ENCODE peak calls at places on chromosomes 7 and 10, in seven cellular contexts. One of them, this sample, is unnamed.

GRCh38 chr10:74949843-74950765 is 123.7 kb downstream of the KAT6B start:
- DNase-seq in MV-4-11: no peak
- DNase-seq in stimulated activated CD8-positive, alpha-beta memory T cell treated with anti-CD3 and anti-CD28 coated beads, Interleukin-2, amount 100 ng/mL, for 48 hours: no peak
- DNase-seq in astrocyte of the cerebellum: no peak
- DNase-seq in tibial nerve: no peak
- DNase-seq in head of caudate nucleus: no peak
- DNase-seq in activated CD8-positive, alpha-beta T cell treated with anti-CD3 and anti-CD28 coated beads for 36 hours: no peak
- DNase-seq in this sample: no peak

GRCh38 chr7:17532861-17533404 is 234.5 kb downstream of the AHR start:
- DNase-seq in MV-4-11: peak; percentile 91
- DNase-seq in stimulated activated CD8-positive, alpha-beta memory T cell treated with anti-CD3 and anti-CD28 coated beads, Interleukin-2, amount 100 ng/mL, for 48 hours: no peak
- DNase-seq in astrocyte of the cerebellum: no peak
- DNase-seq in tibial nerve: no peak
- DNase-seq in head of caudate nucleus: no peak
- DNase-seq in activated CD8-positive, alpha-beta T cell treated with anti-CD3 and anti-CD28 coated beads for 36 hours: no peak
- DNase-seq in this sample: no peak

GRCh38 chr10:128254486-128254885 is 128.3 kb upstream of the MKI67 start:
- DNase-seq in MV-4-11: no peak
- DNase-seq in stimulated activated CD8-positive, alpha-beta memory T cell treated with anti-CD3 and anti-CD28 coated beads, Interleukin-2, amount 100 ng/mL, for 48 hours: no peak
- DNase-seq in astrocyte of the cerebellum: no peak
- DNase-seq in tibial nerve: no peak
- DNase-seq in head of caudate nucleus: no peak
- DNase-seq in activated CD8-positive, alpha-beta T cell treated with anti-CD3 and anti-CD28 coated beads for 36 hours: no peak
- DNase-seq in this sample: no peak

GRCh38 chr7:27947581-27948278 is 207.8 kb downstream of the TAX1BP1 start:
- DNase-seq in MV-4-11: no peak
- DNase-seq in stimulated activated CD8-positive, alpha-beta memory T cell treated with anti-CD3 and anti-CD28 coated beads, Interleukin-2, amount 100 ng/mL, for 48 hours: no peak
- DNase-seq in astrocyte of the cerebellum: no peak
- DNase-seq in tibial nerve: no peak
- DNase-seq in head of caudate nucleus: no peak
- DNase-seq in activated CD8-positive, alpha-beta T cell treated with anti-CD3 and anti-CD28 coated beads for 36 hours: no peak
- DNase-seq in this sample: no peak

GRCh38 chr7:25765110-25765509 is 386.9 kb upstream of the NFE2L3 start:
- DNase-seq in MV-4-11: no peak
- DNase-seq in stimulated activated CD8-positive, alpha-beta memory T cell treated with anti-CD3 and anti-CD28 coated beads, Interleukin-2, amount 100 ng/mL, for 48 hours: no peak
- DNase-seq in astrocyte of the cerebellum: no peak
- DNase-seq in tibial nerve: no peak
- DNase-seq in head of caudate nucleus: no peak
- DNase-seq in activated CD8-positive, alpha-beta T cell treated with anti-CD3 and anti-CD28 coated beads for 36 hours: no peak
- DNase-seq in this sample: no peak

GRCh38 chr10:121926669-121927360 is 1.0 kb downstream of the ATE1 start:
- DNase-seq in MV-4-11: peak; percentile 11
- DNase-seq in stimulated activated CD8-positive, alpha-beta memory T cell treated with anti-CD3 and anti-CD28 coated beads, Interleukin-2, amount 100 ng/mL, for 48 hours: no peak
- DNase-seq in astrocyte of the cerebellum: no peak
- DNase-seq in tibial nerve: no peak
- DNase-seq in head of caudate nucleus: no peak
- DNase-seq in activated CD8-positive, alpha-beta T cell treated with anti-CD3 and anti-CD28 coated beads for 36 hours: no peak
- DNase-seq in this sample: no peak

GRCh38 chr10:113252650-113253560 is 299.9 kb upstream of the HABP2 start:
- DNase-seq in MV-4-11: no peak
- DNase-seq in stimulated activated CD8-positive, alpha-beta memory T cell treated with anti-CD3 and anti-CD28 coated beads, Interleukin-2, amount 100 ng/mL, for 48 hours: no peak
- DNase-seq in astrocyte of the cerebellum: no peak
- DNase-seq in tibial nerve: no peak
- DNase-seq in head of caudate nucleus: no peak
- DNase-seq in activated CD8-positive, alpha-beta T cell treated with anti-CD3 and anti-CD28 coated beads for 36 hours: no peak
- DNase-seq in this sample: no peak

GRCh38 chr10:104353325-104354048 is at the start of gene CFAP58:
- DNase-seq in MV-4-11: peak; percentile 78
- DNase-seq in stimulated activated CD8-positive, alpha-beta memory T cell treated with anti-CD3 and anti-CD28 coated beads, Interleukin-2, amount 100 ng/mL, for 48 hours: peak; percentile 78
- DNase-seq in astrocyte of the cerebellum: no peak
- DNase-seq in tibial nerve: peak; percentile 80
- DNase-seq in head of caudate nucleus: peak; percentile 95
- DNase-seq in activated CD8-positive, alpha-beta T cell treated with anti-CD3 and anti-CD28 coated beads for 36 hours: peak; percentile 92
- DNase-seq in this sample: peak; percentile 94

GRCh38 chr7:130494480-130494879 is 2.6 kb downstream of the MEST start:
- DNase-seq in MV-4-11: no peak
- DNase-seq in stimulated activated CD8-positive, alpha-beta memory T cell treated with anti-CD3 and anti-CD28 coated beads, Interleukin-2, amount 100 ng/mL, for 48 hours: no peak
- DNase-seq in astrocyte of the cerebellum: no peak
- DNase-seq in tibial nerve: no peak
- DNase-seq in head of caudate nucleus: no peak
- DNase-seq in activated CD8-positive, alpha-beta T cell treated with anti-CD3 and anti-CD28 coated beads for 36 hours: no peak
- DNase-seq in this sample: no peak

GRCh38 chr7:25358831-25359350 is 130.6 kb upstream of the NPVF start:
- DNase-seq in MV-4-11: no peak
- DNase-seq in stimulated activated CD8-positive, alpha-beta memory T cell treated with anti-CD3 and anti-CD28 coated beads, Interleukin-2, amount 100 ng/mL, for 48 hours: no peak
- DNase-seq in astrocyte of the cerebellum: no peak
- DNase-seq in tibial nerve: no peak
- DNase-seq in head of caudate nucleus: no peak
- DNase-seq in activated CD8-positive, alpha-beta T cell treated with anti-CD3 and anti-CD28 coated beads for 36 hours: no peak
- DNase-seq in this sample: no peak

GRCh38 chr7:133698127-133698526 is 429.0 kb upstream of the LRGUK start:
- DNase-seq in MV-4-11: peak; percentile 20
- DNase-seq in stimulated activated CD8-positive, alpha-beta memory T cell treated with anti-CD3 and anti-CD28 coated beads, Interleukin-2, amount 100 ng/mL, for 48 hours: no peak
- DNase-seq in astrocyte of the cerebellum: no peak
- DNase-seq in tibial nerve: no peak
- DNase-seq in head of caudate nucleus: no peak
- DNase-seq in activated CD8-positive, alpha-beta T cell treated with anti-CD3 and anti-CD28 coated beads for 36 hours: no peak
- DNase-seq in this sample: no peak

GRCh38 chr10:82660983-82661382 is 786.0 kb downstream of the NRG3 start:
- DNase-seq in MV-4-11: no peak
- DNase-seq in stimulated activated CD8-positive, alpha-beta memory T cell treated with anti-CD3 and anti-CD28 coated beads, Interleukin-2, amount 100 ng/mL, for 48 hours: no peak
- DNase-seq in astrocyte of the cerebellum: no peak
- DNase-seq in tibial nerve: no peak
- DNase-seq in head of caudate nucleus: no peak
- DNase-seq in activated CD8-positive, alpha-beta T cell treated with anti-CD3 and anti-CD28 coated beads for 36 hours: no peak
- DNase-seq in this sample: no peak

GRCh38 chr7:108637049-108637621 is 67.5 kb downstream of the DNAJB9 start:
- DNase-seq in MV-4-11: no peak
- DNase-seq in stimulated activated CD8-positive, alpha-beta memory T cell treated with anti-CD3 and anti-CD28 coated beads, Interleukin-2, amount 100 ng/mL, for 48 hours: no peak
- DNase-seq in astrocyte of the cerebellum: no peak
- DNase-seq in tibial nerve: no peak
- DNase-seq in head of caudate nucleus: no peak
- DNase-seq in activated CD8-positive, alpha-beta T cell treated with anti-CD3 and anti-CD28 coated beads for 36 hours: no peak
- DNase-seq in this sample: no peak

GRCh38 chr7:16758634-16759602 is 5.4 kb downstream of the TSPAN13 start:
- DNase-seq in MV-4-11: no peak
- DNase-seq in stimulated activated CD8-positive, alpha-beta memory T cell treated with anti-CD3 and anti-CD28 coated beads, Interleukin-2, amount 100 ng/mL, for 48 hours: no peak
- DNase-seq in astrocyte of the cerebellum: no peak
- DNase-seq in tibial nerve: no peak
- DNase-seq in head of caudate nucleus: no peak
- DNase-seq in activated CD8-positive, alpha-beta T cell treated with anti-CD3 and anti-CD28 coated beads for 36 hours: peak; percentile 12
- DNase-seq in this sample: no peak

GRCh38 chr10:118278649-118279048 is 63.5 kb downstream of the FAM204A start:
- DNase-seq in MV-4-11: no peak
- DNase-seq in stimulated activated CD8-positive, alpha-beta memory T cell treated with anti-CD3 and anti-CD28 coated beads, Interleukin-2, amount 100 ng/mL, for 48 hours: no peak
- DNase-seq in astrocyte of the cerebellum: no peak
- DNase-seq in tibial nerve: no peak
- DNase-seq in head of caudate nucleus: no peak
- DNase-seq in activated CD8-positive, alpha-beta T cell treated with anti-CD3 and anti-CD28 coated beads for 36 hours: no peak
- DNase-seq in this sample: no peak

GRCh38 chr7:88312061-88312663 is 5.5 kb upstream of the STEAP4 start:
- DNase-seq in MV-4-11: no peak
- DNase-seq in stimulated activated CD8-positive, alpha-beta memory T cell treated with anti-CD3 and anti-CD28 coated beads, Interleukin-2, amount 100 ng/mL, for 48 hours: no peak
- DNase-seq in astrocyte of the cerebellum: no peak
- DNase-seq in tibial nerve: peak; percentile 73
- DNase-seq in head of caudate nucleus: no peak
- DNase-seq in activated CD8-positive, alpha-beta T cell treated with anti-CD3 and anti-CD28 coated beads for 36 hours: no peak
- DNase-seq in this sample: peak; percentile 67

GRCh38 chr7:33183504-33183903 is 54.1 kb downstream of the BBS9 start:
- DNase-seq in MV-4-11: no peak
- DNase-seq in stimulated activated CD8-positive, alpha-beta memory T cell treated with anti-CD3 and anti-CD28 coated beads, Interleukin-2, amount 100 ng/mL, for 48 hours: no peak
- DNase-seq in astrocyte of the cerebellum: no peak
- DNase-seq in tibial nerve: no peak
- DNase-seq in head of caudate nucleus: no peak
- DNase-seq in activated CD8-positive, alpha-beta T cell treated with anti-CD3 and anti-CD28 coated beads for 36 hours: no peak
- DNase-seq in this sample: no peak

GRCh38 chr7:117020605-117021002 is 67.3 kb downstream of the ST7 start:
- DNase-seq in MV-4-11: no peak
- DNase-seq in stimulated activated CD8-positive, alpha-beta memory T cell treated with anti-CD3 and anti-CD28 coated beads, Interleukin-2, amount 100 ng/mL, for 48 hours: no peak
- DNase-seq in astrocyte of the cerebellum: no peak
- DNase-seq in tibial nerve: no peak
- DNase-seq in head of caudate nucleus: no peak
- DNase-seq in activated CD8-positive, alpha-beta T cell treated with anti-CD3 and anti-CD28 coated beads for 36 hours: no peak
- DNase-seq in this sample: no peak

GRCh38 chr10:117413928-117414618 is 38.8 kb upstream of the PDZD8 start:
- DNase-seq in MV-4-11: no peak
- DNase-seq in stimulated activated CD8-positive, alpha-beta memory T cell treated with anti-CD3 and anti-CD28 coated beads, Interleukin-2, amount 100 ng/mL, for 48 hours: no peak
- DNase-seq in astrocyte of the cerebellum: no peak
- DNase-seq in tibial nerve: no peak
- DNase-seq in head of caudate nucleus: no peak
- DNase-seq in activated CD8-positive, alpha-beta T cell treated with anti-CD3 and anti-CD28 coated beads for 36 hours: no peak
- DNase-seq in this sample: no peak

GRCh38 chr7:85023066-85023687 is 163.7 kb downstream of the SEMA3D start:
- DNase-seq in MV-4-11: peak; percentile 40
- DNase-seq in stimulated activated CD8-positive, alpha-beta memory T cell treated with anti-CD3 and anti-CD28 coated beads, Interleukin-2, amount 100 ng/mL, for 48 hours: no peak
- DNase-seq in astrocyte of the cerebellum: peak; percentile 47
- DNase-seq in tibial nerve: no peak
- DNase-seq in head of caudate nucleus: no peak
- DNase-seq in activated CD8-positive, alpha-beta T cell treated with anti-CD3 and anti-CD28 coated beads for 36 hours: peak; percentile 21
- DNase-seq in this sample: no peak

GRCh38 chr10:14181197-14181936 is 149.4 kb downstream of the FRMD4A start:
- DNase-seq in MV-4-11: no peak
- DNase-seq in stimulated activated CD8-positive, alpha-beta memory T cell treated with anti-CD3 and anti-CD28 coated beads, Interleukin-2, amount 100 ng/mL, for 48 hours: no peak
- DNase-seq in astrocyte of the cerebellum: no peak
- DNase-seq in tibial nerve: no peak
- DNase-seq in head of caudate nucleus: no peak
- DNase-seq in activated CD8-positive, alpha-beta T cell treated with anti-CD3 and anti-CD28 coated beads for 36 hours: no peak
- DNase-seq in this sample: no peak

GRCh38 chr7:150451097-150451793 is 815 bp downstream of the GIMAP8 start:
- DNase-seq in MV-4-11: peak; percentile 34
- DNase-seq in stimulated activated CD8-positive, alpha-beta memory T cell treated with anti-CD3 and anti-CD28 coated beads, Interleukin-2, amount 100 ng/mL, for 48 hours: no peak
- DNase-seq in astrocyte of the cerebellum: no peak
- DNase-seq in tibial nerve: no peak
- DNase-seq in head of caudate nucleus: peak; percentile 63
- DNase-seq in activated CD8-positive, alpha-beta T cell treated with anti-CD3 and anti-CD28 coated beads for 36 hours: peak; percentile 83
- DNase-seq in this sample: peak; percentile 57

GRCh38 chr10:123870260-123870659 is 21.3 kb downstream of the CPXM2 start:
- DNase-seq in MV-4-11: no peak
- DNase-seq in stimulated activated CD8-positive, alpha-beta memory T cell treated with anti-CD3 and anti-CD28 coated beads, Interleukin-2, amount 100 ng/mL, for 48 hours: no peak
- DNase-seq in astrocyte of the cerebellum: peak; percentile 11
- DNase-seq in tibial nerve: no peak
- DNase-seq in head of caudate nucleus: no peak
- DNase-seq in activated CD8-positive, alpha-beta T cell treated with anti-CD3 and anti-CD28 coated beads for 36 hours: no peak
- DNase-seq in this sample: no peak

GRCh38 chr10:114291516-114291915 is 52.5 kb downstream of the VWA2 start:
- DNase-seq in MV-4-11: no peak
- DNase-seq in stimulated activated CD8-positive, alpha-beta memory T cell treated with anti-CD3 and anti-CD28 coated beads, Interleukin-2, amount 100 ng/mL, for 48 hours: no peak
- DNase-seq in astrocyte of the cerebellum: no peak
- DNase-seq in tibial nerve: no peak
- DNase-seq in head of caudate nucleus: no peak
- DNase-seq in activated CD8-positive, alpha-beta T cell treated with anti-CD3 and anti-CD28 coated beads for 36 hours: no peak
- DNase-seq in this sample: no peak

GRCh38 chr10:85262992-85263391 is 934.6 kb downstream of the CCSER2 start:
- DNase-seq in MV-4-11: no peak
- DNase-seq in stimulated activated CD8-positive, alpha-beta memory T cell treated with anti-CD3 and anti-CD28 coated beads, Interleukin-2, amount 100 ng/mL, for 48 hours: no peak
- DNase-seq in astrocyte of the cerebellum: no peak
- DNase-seq in tibial nerve: no peak
- DNase-seq in head of caudate nucleus: no peak
- DNase-seq in activated CD8-positive, alpha-beta T cell treated with anti-CD3 and anti-CD28 coated beads for 36 hours: no peak
- DNase-seq in this sample: no peak

GRCh38 chr10:79093658-79094411 is 25.1 kb downstream of the ZMIZ1 start:
- DNase-seq in MV-4-11: peak; percentile 95
- DNase-seq in stimulated activated CD8-positive, alpha-beta memory T cell treated with anti-CD3 and anti-CD28 coated beads, Interleukin-2, amount 100 ng/mL, for 48 hours: no peak
- DNase-seq in astrocyte of the cerebellum: no peak
- DNase-seq in tibial nerve: peak; percentile 55
- DNase-seq in head of caudate nucleus: peak; percentile 53
- DNase-seq in activated CD8-positive, alpha-beta T cell treated with anti-CD3 and anti-CD28 coated beads for 36 hours: no peak
- DNase-seq in this sample: peak; percentile 43

GRCh38 chr7:12719978-12720377 is 32.5 kb downstream of the ARL4A start:
- DNase-seq in MV-4-11: peak; percentile 70
- DNase-seq in stimulated activated CD8-positive, alpha-beta memory T cell treated with anti-CD3 and anti-CD28 coated beads, Interleukin-2, amount 100 ng/mL, for 48 hours: no peak
- DNase-seq in astrocyte of the cerebellum: no peak
- DNase-seq in tibial nerve: no peak
- DNase-seq in head of caudate nucleus: no peak
- DNase-seq in activated CD8-positive, alpha-beta T cell treated with anti-CD3 and anti-CD28 coated beads for 36 hours: no peak
- DNase-seq in this sample: no peak

GRCh38 chr10:69438531-69439349 is 12.5 kb upstream of the TSPAN15 start:
- DNase-seq in MV-4-11: peak; percentile 80
- DNase-seq in stimulated activated CD8-positive, alpha-beta memory T cell treated with anti-CD3 and anti-CD28 coated beads, Interleukin-2, amount 100 ng/mL, for 48 hours: no peak
- DNase-seq in astrocyte of the cerebellum: no peak
- DNase-seq in tibial nerve: no peak
- DNase-seq in head of caudate nucleus: no peak
- DNase-seq in activated CD8-positive, alpha-beta T cell treated with anti-CD3 and anti-CD28 coated beads for 36 hours: no peak
- DNase-seq in this sample: no peak

GRCh38 chr7:139427029-139427420 is 56.4 kb downstream of the KLRG2 start:
- DNase-seq in MV-4-11: no peak
- DNase-seq in stimulated activated CD8-positive, alpha-beta memory T cell treated with anti-CD3 and anti-CD28 coated beads, Interleukin-2, amount 100 ng/mL, for 48 hours: no peak
- DNase-seq in astrocyte of the cerebellum: no peak
- DNase-seq in tibial nerve: no peak
- DNase-seq in head of caudate nucleus: no peak
- DNase-seq in activated CD8-positive, alpha-beta T cell treated with anti-CD3 and anti-CD28 coated beads for 36 hours: no peak
- DNase-seq in this sample: no peak

GRCh38 chr10:82558208-82558607 is 683.2 kb downstream of the NRG3 start:
- DNase-seq in MV-4-11: peak; percentile 58
- DNase-seq in stimulated activated CD8-positive, alpha-beta memory T cell treated with anti-CD3 and anti-CD28 coated beads, Interleukin-2, amount 100 ng/mL, for 48 hours: no peak
- DNase-seq in astrocyte of the cerebellum: no peak
- DNase-seq in tibial nerve: no peak
- DNase-seq in head of caudate nucleus: peak; percentile 46
- DNase-seq in activated CD8-positive, alpha-beta T cell treated with anti-CD3 and anti-CD28 coated beads for 36 hours: no peak
- DNase-seq in this sample: no peak

This sample was measured in heart right ventricle.